ENCODE peak calls at places on chromosomes 13 and 19, in seven cellular contexts. Y is SK-N-DZ, V is A549, U is progenitor cell of endocrine pancreas, G is AG10803, C is IMR-90, Q is AG04450. L is an unnamed sample.

GRCh38 chr13:45219123-45219891 is 18.5 kb upstream of the KCTD4 start:
- DNase-seq in Q (no peak), V (no peak), Y (no peak), U (no peak), G (no peak), C (no peak), L (peak; percentile 65)

GRCh38 chr19:2529473-2529918 is 53.6 kb downstream of the GADD45B start:
- DNase-seq in Y (peak; percentile 36), C (peak; percentile 96), G (peak; percentile 97), Q (no peak), V (peak; percentile 68), U (no peak), L (peak; percentile 90)

GRCh38 chr19:44643605-44644390 is at the start of gene PVR:
- DNase-seq in Y (peak; percentile 58), Q (no peak), G (peak; percentile 68), C (peak; percentile 77), V (peak; percentile 98), U (peak; percentile 40), L (peak; percentile 50)

GRCh38 chr19:42360787-42361544 is 29.1 kb downstream of the CNFN start:
- DNase-seq in Q (no peak), U (no peak), Y (no peak), V (no peak), C (no peak), G (no peak), L (no peak)

GRCh38 chr13:97109841-97110492 is 112.2 kb upstream of the MBNL2 start:
- DNase-seq in Y (peak; percentile 89), G (peak; percentile 87), C (peak; percentile 85), V (peak; percentile 74), U (peak; percentile 87), Q (no peak), L (peak; percentile 68)

GRCh38 chr13:33100876-33101275 is 84.7 kb downstream of the KL start:
- DNase-seq in Y (no peak), U (no peak), G (peak; percentile 17), V (no peak), C (no peak), Q (no peak), L (no peak)

GRCh38 chr19:54882758-54883157 is 8.7 kb downstream of the FCAR start:
- DNase-seq in C (no peak), U (no peak), Q (no peak), G (no peak), Y (no peak), V (no peak), L (peak; percentile 12)

GRCh38 chr13:109840893-109841287 is 54.5 kb upstream of the IRS2 start:
- DNase-seq in C (no peak), G (no peak), Q (no peak), Y (no peak), V (no peak), U (no peak), L (no peak)

GRCh38 chr13:97328222-97328790 is 105.7 kb upstream of the RAP2A start:
- DNase-seq in V (no peak), Y (no peak), Q (peak; percentile 58), U (no peak), C (peak; percentile 86), G (peak; percentile 90), L (no peak)

GRCh38 chr13:92994056-92994455 is 232.6 kb upstream of the GPC6 start:
- DNase-seq in G (no peak), Y (no peak), C (peak; percentile 78), Q (peak; percentile 3), V (no peak), U (no peak), L (no peak)

GRCh38 chr19:17370026-17370587 is 7.0 kb downstream of the PLVAP start:
- DNase-seq in G (peak; percentile 47), U (no peak), Y (no peak), V (no peak), C (peak; percentile 58), Q (peak; percentile 32), L (no peak)

GRCh38 chr19:52274191-52274590 is 4.8 kb downstream of the ZNF766 start:
- DNase-seq in U (no peak), C (no peak), Y (no peak), G (no peak), V (no peak), Q (no peak), L (no peak)

GRCh38 chr19:45130888-45131615 is 29.7 kb downstream of the NKPD1 start:
- DNase-seq in G (no peak), U (no peak), C (peak; percentile 16), Y (peak; percentile 53), Q (no peak), V (peak; percentile 54), L (peak; percentile 73)

GRCh38 chr19:4866595-4867424 is 657 bp downstream of the PLIN3 start:
- DNase-seq in G (peak; percentile 48), V (peak; percentile 35), Q (no peak), C (peak; percentile 28), Y (no peak), U (no peak), L (peak; percentile 34)

GRCh38 chr19:55092423-55093318 is 17.0 kb downstream of the EPS8L1 start:
- DNase-seq in C (no peak), V (no peak), U (no peak), Y (no peak), Q (no peak), G (no peak), L (no peak)

GRCh38 chr19:3095375-3096191 is 1.4 kb downstream of the GNA11 start:
- DNase-seq in C (no peak), U (no peak), Y (no peak), G (no peak), Q (no peak), V (no peak), L (peak; percentile 62)

GRCh38 chr19:41299755-41300089 is 10.2 kb upstream of the CCDC97 start:
- DNase-seq in Y (no peak), U (no peak), Q (peak; percentile 80), G (peak; percentile 71), V (no peak), C (peak; percentile 92), L (no peak)

GRCh38 chr19:41355802-41356201 is 2.1 kb upstream of the TGFB1 start:
- DNase-seq in C (no peak), G (no peak), V (no peak), Y (no peak), Q (no peak), U (no peak), L (no peak)

GRCh38 chr13:74316531-74316930 is 182.3 kb upstream of the KLF12 start:
- DNase-seq in Q (no peak), U (no peak), C (peak; percentile 1), Y (no peak), V (no peak), G (no peak), L (no peak)

GRCh38 chr19:51698296-51698695 is 5.2 kb downstream of the SPACA6 start:
- DNase-seq in C (peak; percentile 58), V (no peak), Y (no peak), U (no peak), Q (no peak), G (peak; percentile 26), L (no peak)